ENCODE peak calls at places on chromosomes 4 and X, in nine cellular contexts. L, J, E, B, M, H, S, U and A are unnamed samples.
A peak's percentile ranks its signal among the peaks of the same experiment; 100 is the strongest.

GRCh38 chr4:38157592-38157991 is 197.4 kb downstream of the PTTG2 start:
- DNase-seq in L (no peak), J (no peak), E (no peak), B (no peak), M (no peak), H (no peak), S (no peak), U (no peak), A (no peak)

GRCh38 chr4:163107754-163108153 is 58.9 kb downstream of the NAF1 start:
- DNase-seq in L (no peak), J (no peak), E (no peak), B (no peak), M (no peak), H (no peak), S (no peak), U (no peak), A (no peak)

GRCh38 chr4:163157157-163157556 is 9.5 kb downstream of the NAF1 start:
- DNase-seq in L (no peak), J (no peak), E (no peak), B (peak; percentile 76), M (no peak), H (no peak), S (no peak), U (no peak), A (no peak)

GRCh38 chrX:153828723-153829548 is 1.4 kb downstream of the PDZD4 start:
- DNase-seq in L (no peak), J (no peak), E (no peak), B (no peak), M (no peak), H (no peak), S (peak; percentile 10), U (no peak), A (no peak)

GRCh38 chrX:136694491-136695087 is 46.6 kb downstream of the CD40LG start:
- DNase-seq in L (no peak), J (no peak), E (peak; percentile 11), B (no peak), M (no peak), H (no peak), S (peak; percentile 39), U (no peak), A (peak; percentile 21)

GRCh38 chr4:160034501-160034900 is 931.6 kb downstream of the RAPGEF2 start:
- DNase-seq in L (no peak), J (no peak), E (no peak), B (no peak), M (no peak), H (no peak), S (no peak), U (no peak), A (no peak)

GRCh38 chrX:110180176-110180927 is 137.5 kb downstream of the AMMECR1 start:
- DNase-seq in L (no peak), J (no peak), E (peak; percentile 60), B (no peak), M (no peak), H (no peak), S (no peak), U (no peak), A (peak; percentile 50)

GRCh38 chr4:47482326-47482725 is 2.7 kb upstream of the ATP10D start:
- DNase-seq in L (no peak), J (no peak), E (peak; percentile 34), B (peak; percentile 55), M (no peak), H (no peak), S (no peak), U (no peak), A (no peak)

GRCh38 chrX:133608406-133608805 is 193.1 kb upstream of the GPC4 start:
- DNase-seq in L (no peak), J (no peak), E (no peak), B (no peak), M (no peak), H (no peak), S (no peak), U (no peak), A (no peak)

GRCh38 chr4:109011241-109012031 is 248.6 kb upstream of the ETNPPL start:
- DNase-seq in L (no peak), J (no peak), E (no peak), B (no peak), M (no peak), H (no peak), S (no peak), U (no peak), A (no peak)

GRCh38 chr4:153987291-153987690 is 198.4 kb upstream of the SFRP2 start:
- DNase-seq in L (no peak), J (no peak), E (peak; percentile 69), B (peak; percentile 11), M (no peak), H (no peak), S (no peak), U (no peak), A (no peak)

GRCh38 chr4:107248571-107248970 is 212.5 kb upstream of the DKK2 start:
- DNase-seq in L (no peak), J (no peak), E (no peak), B (no peak), M (no peak), H (no peak), S (no peak), U (no peak), A (no peak)

GRCh38 chr4:3201718-3202702 is 46.9 kb upstream of the MSANTD1 start:
- DNase-seq in L (peak; percentile 40), J (peak; percentile 18), E (no peak), B (peak; percentile 44), M (peak; percentile 5), H (peak; percentile 55), S (peak; percentile 76), U (no peak), A (no peak)

GRCh38 chr4:40403079-40403478 is 67.9 kb downstream of the CHRNA9 start:
- DNase-seq in L (no peak), J (no peak), E (no peak), B (no peak), M (no peak), H (no peak), S (no peak), U (no peak), A (no peak)

GRCh38 chrX:85111347-85111746 is 107.7 kb downstream of the APOOL start:
- DNase-seq in L (no peak), J (no peak), E (no peak), B (no peak), M (no peak), H (no peak), S (no peak), U (no peak), A (no peak)

GRCh38 chr4:153808175-153808574 is 19.3 kb upstream of the SFRP2 start:
- DNase-seq in L (no peak), J (no peak), E (no peak), B (no peak), M (no peak), H (no peak), S (no peak), U (no peak), A (no peak)